ENCODE peak calls at places on chromosomes 5 and 9, in six cellular contexts. L is A549, H is GM23338, N is Panc1, X is HepG2, P is GM12878. Y is an unnamed sample.
A peak's percentile ranks its signal among the peaks of the same experiment; 100 is the strongest.

GRCh38 chr5:163571755-163572154 is 66.3 kb downstream of the MAT2B start:
- DNase-seq in X (no peak), N (no peak), H (no peak), L (no peak), P (no peak), Y (no peak)

GRCh38 chr9:81690251-81690851 is 1.0 kb upstream of the TLE1 start:
- DNase-seq in X (no peak), N (no peak), H (peak; percentile 79), L (peak; percentile 59), P (no peak), Y (no peak)

GRCh38 chr5:166031926-166032325 is 2259.5 kb upstream of the WWC1 start:
- DNase-seq in P (no peak), N (no peak), X (no peak), L (no peak), H (no peak), Y (no peak)

GRCh38 chr9:96087669-96088299 is 212.3 kb downstream of the ERCC6L2 start:
- DNase-seq in P (no peak), X (no peak), H (peak; percentile 67), L (peak; percentile 89), N (no peak), Y (no peak)

GRCh38 chr5:133271606-133272005 is 219.8 kb downstream of the HSPA4 start:
- DNase-seq in P (no peak), L (no peak), X (no peak), H (no peak), N (no peak), Y (no peak)

GRCh38 chr9:136082496-136083361 is 12.4 kb downstream of the NACC2 start:
- DNase-seq in N (no peak), H (no peak), P (no peak), X (no peak), L (no peak), Y (no peak)

GRCh38 chr5:94674841-94675382 is 56.4 kb downstream of the SLF1 start:
- DNase-seq in H (no peak), N (no peak), X (no peak), L (no peak), P (no peak), Y (no peak)

GRCh38 chr9:30913331-30913730 is 1471.1 kb upstream of the ACO1 start:
- DNase-seq in H (peak; percentile 82), X (no peak), P (no peak), L (no peak), N (no peak), Y (no peak)

GRCh38 chr5:78964889-78965288 is 20.2 kb downstream of the ARSB start:
- DNase-seq in P (no peak), L (peak; percentile 77), N (peak; percentile 54), X (peak; percentile 69), H (peak; percentile 63), Y (peak; percentile 33)

GRCh38 chr9:111037744-111038335 is 430 bp downstream of the LPAR1 start:
- DNase-seq in P (no peak), N (no peak), L (peak; percentile 43), H (peak; percentile 82), X (peak; percentile 6), Y (peak; percentile 28)

GRCh38 chr5:115809946-115810345 is 6.5 kb downstream of the CDO1 start:
- DNase-seq in N (no peak), X (no peak), P (no peak), H (no peak), L (no peak), Y (no peak)

GRCh38 chr5:56598941-56599340 is 216.4 kb upstream of the MAP3K1 start:
- DNase-seq in P (no peak), H (no peak), L (no peak), X (no peak), N (no peak), Y (no peak)

GRCh38 chr5:56607074-56607473 is 208.3 kb upstream of the MAP3K1 start:
- DNase-seq in P (no peak), X (no peak), N (no peak), H (no peak), L (no peak), Y (no peak)

GRCh38 chr5:56606202-56606601 is 209.1 kb upstream of the MAP3K1 start:
- DNase-seq in L (no peak), P (no peak), N (no peak), X (no peak), H (no peak), Y (no peak)

GRCh38 chr5:56596154-56596553 is 219.2 kb upstream of the MAP3K1 start:
- DNase-seq in N (no peak), L (no peak), P (no peak), X (no peak), H (no peak), Y (no peak)

DNA sequence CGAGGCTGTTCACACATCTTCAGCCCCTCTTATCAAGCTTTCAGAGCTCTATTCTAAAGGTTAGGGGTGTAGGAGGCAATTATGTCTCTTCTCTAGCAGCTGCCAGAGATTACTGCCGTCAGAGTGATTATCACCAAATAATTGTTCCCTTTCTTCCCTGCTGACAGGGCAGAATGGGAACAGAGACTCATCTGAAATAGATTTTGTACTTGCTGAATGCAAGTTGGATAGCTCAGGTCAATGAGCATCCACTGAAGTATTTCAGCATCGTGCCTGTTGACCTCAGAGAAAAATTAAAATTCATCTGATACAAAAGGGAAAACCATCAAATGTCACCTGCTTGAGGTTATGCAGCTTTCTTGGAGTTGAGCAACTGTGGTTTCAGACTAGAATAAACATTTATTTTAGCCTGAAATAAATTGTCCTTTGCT is 213.7 kb upstream of the MAP3K1 start:
- DNase-seq in L (no peak), N (no peak), X (no peak), H (no peak), P (no peak), Y (no peak)
- TF ChIP-seq REST in L (no peak), N (no peak), X (no peak), H (no peak), P (no peak), Y (no peak)

DNA sequence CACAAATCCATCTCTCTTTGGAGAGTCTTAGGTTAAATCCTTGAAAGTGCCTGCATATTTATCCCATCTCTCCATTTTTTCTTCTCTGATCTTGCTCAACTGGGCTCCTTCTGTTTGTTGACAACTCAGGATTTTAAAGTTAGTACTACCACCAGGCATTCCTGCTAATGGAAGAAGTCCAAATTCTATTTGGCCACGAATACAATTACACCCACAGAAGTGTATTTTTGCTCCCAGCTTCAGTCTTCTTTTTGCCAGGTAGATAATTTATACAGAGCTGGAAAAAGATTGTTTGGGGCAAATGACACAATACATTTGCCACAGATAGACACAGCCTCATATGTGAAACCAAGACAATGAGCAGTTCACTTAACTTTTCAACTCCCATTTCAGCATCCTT is 74.8 kb downstream of the CETN3 start:
- DNase-seq in H (no peak), P (no peak), L (no peak), X (no peak), N (no peak), Y (no peak)
- H3K27ac ChIP-seq in H (no peak overlapping the region), P (no peak overlapping the region), L (no peak overlapping the region), X (no peak overlapping the region), N (no peak overlapping the region), Y (no peak overlapping the region)

GRCh38 chr9:16368425-16369087 is 501.9 kb downstream of the BNC2 start:
- DNase-seq in N (no peak), P (no peak), H (no peak), L (peak; percentile 32), X (no peak), Y (no peak)

GRCh38 chr9:16369427-16369826 is 501.0 kb downstream of the BNC2 start:
- DNase-seq in X (no peak), N (no peak), L (no peak), H (no peak), P (no peak), Y (no peak)

GRCh38 chr9:16371306-16371705 is 499.2 kb downstream of the BNC2 start:
- DNase-seq in N (no peak), L (no peak), H (no peak), P (no peak), X (no peak), Y (no peak)

GRCh38 chr9:16364347-16364746 is 506.1 kb downstream of the BNC2 start:
- DNase-seq in H (no peak), N (no peak), L (no peak), X (no peak), P (no peak), Y (no peak)

DNA sequence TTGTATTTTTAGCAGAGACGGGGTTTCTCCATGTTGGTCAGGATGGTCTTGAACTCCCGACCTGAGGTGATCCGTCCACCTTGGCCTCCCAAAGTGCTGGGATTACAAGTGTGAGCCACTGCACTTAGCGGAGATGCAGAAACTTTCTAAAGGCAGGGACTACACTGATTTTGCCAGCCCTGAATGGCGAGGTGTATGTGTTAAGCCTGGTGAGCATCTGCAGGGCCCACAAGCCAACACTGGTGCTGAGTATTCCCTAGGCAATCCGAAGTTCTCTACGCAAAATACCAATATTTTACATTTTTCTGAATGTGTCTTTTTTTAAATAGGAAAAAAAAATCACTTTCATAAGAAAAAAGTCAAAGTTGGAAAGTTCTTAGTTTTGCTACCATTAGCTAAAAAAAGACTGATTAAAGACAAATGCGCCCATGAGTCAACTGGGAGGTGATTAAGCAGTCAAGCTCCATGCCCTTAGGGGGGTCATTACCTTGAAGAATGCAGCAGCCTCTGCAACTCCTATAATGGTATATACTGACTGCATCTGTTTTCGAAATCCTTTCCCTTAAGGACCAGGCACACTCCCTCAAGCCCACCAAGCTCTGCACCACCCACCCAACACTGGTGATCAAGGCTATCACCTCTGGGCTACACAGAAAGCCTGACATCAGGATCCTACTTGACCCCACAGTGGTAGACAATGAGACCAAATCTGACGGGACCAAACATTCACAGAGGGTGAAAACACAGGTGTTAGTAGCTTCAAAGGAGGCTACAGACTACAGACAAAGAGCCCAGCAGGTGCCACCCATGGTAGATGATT is 502.7 kb downstream of the BNC2 start:
- DNase-seq in H (no peak), X (no peak), L (no peak), N (no peak), P (no peak), Y (no peak)
- TF ChIP-seq REST in H (no peak), X (no peak), L (no peak), N (no peak), P (no peak), Y (no peak)

DNA sequence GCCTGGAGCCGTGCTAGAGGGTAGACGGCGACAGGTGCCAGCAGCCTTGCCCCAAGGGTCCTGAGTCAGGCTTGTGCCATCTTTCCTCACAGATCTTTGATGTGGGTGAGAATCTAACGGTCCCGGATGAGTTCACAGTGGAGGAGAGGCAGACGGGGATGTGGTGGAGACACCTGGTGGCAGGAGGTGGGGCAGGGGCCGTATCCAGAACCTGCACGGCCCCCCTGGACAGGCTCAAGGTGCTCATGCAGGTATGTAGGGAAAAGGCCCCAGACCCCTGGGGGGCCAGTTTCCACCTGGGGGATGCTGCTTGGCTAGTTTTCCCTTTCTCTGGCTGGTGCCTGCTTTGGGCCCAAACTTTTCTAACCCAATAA is 24.0 kb downstream of the PTGES2 start:
- DNase-seq in X (peak; percentile 41), P (no peak), H (peak; percentile 61), N (no peak), L (no peak), Y (no peak)
- H3K27ac ChIP-seq in X (peak overlapping the region; percentile 90), P (no peak overlapping the region), H (peak overlapping the region; percentile 55), N (no peak overlapping the region), L (no peak overlapping the region), Y (no peak overlapping the region)

DNA sequence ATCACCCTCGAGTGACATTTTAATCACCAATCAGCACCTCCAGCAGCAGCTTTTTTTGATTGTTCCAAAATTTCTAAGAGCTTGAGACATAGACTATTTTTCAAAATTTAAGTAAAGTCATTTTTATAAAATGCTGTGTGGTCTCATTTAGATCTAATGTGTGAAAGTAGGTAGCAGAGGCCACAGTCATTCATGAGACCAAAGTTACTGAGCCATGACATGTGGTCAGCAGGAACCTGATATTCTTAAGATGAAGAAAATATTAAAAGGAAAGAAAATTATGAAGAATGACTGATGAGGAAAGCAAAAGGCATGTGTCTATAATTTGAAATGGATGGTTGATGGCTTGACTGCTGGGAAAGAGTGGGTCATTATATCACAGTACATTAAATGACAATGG is 7.2 kb downstream of the FREM1 start:
- DNase-seq in N (no peak), H (no peak), X (no peak), P (no peak), L (no peak), Y (no peak)
- TF ChIP-seq REST in N (no peak), H (no peak), X (no peak), P (no peak), L (no peak), Y (no peak)

Y was measured in HL-60.